ENCODE peak calls at places on chromosomes 7 and 10, in seven cellular contexts. P is GM23248, W is psoas muscle, V is spleen, U is dorsolateral prefrontal cortex, M is gastrocnemius medialis, I is transverse colon. E is an unnamed sample.

GRCh38 chr7:80415522-80415921 is 96.3 kb downstream of the GNAT3 start:
- DNase-seq in P (no peak), M (no peak), V (no peak), U (no peak), I (no peak), W (no peak), E (peak)

GRCh38 chr7:114419441-114420107 is 5.0 kb downstream of the FOXP2 start:
- DNase-seq in W (no peak), U (no peak), V (no peak), M (no peak), P (peak), I (no peak), E (no peak)

GRCh38 chr10:17415046-17415643 is 39.2 kb downstream of the ST8SIA6 start:
- DNase-seq in I (no peak), M (no peak), U (no peak), W (no peak), V (no peak), P (no peak), E (no peak)

GRCh38 chr7:151648429-151648828 is 128.7 kb upstream of the RHEB start:
- DNase-seq in M (no peak), V (no peak), U (no peak), P (peak), I (no peak), W (no peak), E (no peak)

GRCh38 chr10:100518761-100519241 is 860 bp downstream of the SEC31B start:
- DNase-seq in W (no peak), P (peak), M (peak), U (peak), I (peak), V (no peak), E (peak)

GRCh38 chr7:47358944-47359588 is 222.8 kb downstream of the TNS3 start:
- DNase-seq in I (peak), V (peak), M (no peak), U (no peak), W (no peak), P (no peak), E (no peak)

GRCh38 chr10:97689637-97690036 is 2.6 kb upstream of the AVPI1 start:
- DNase-seq in U (no peak), I (no peak), M (no peak), W (no peak), P (peak), V (peak), E (peak)

GRCh38 chr7:80386686-80387085 is 125.2 kb downstream of the GNAT3 start:
- DNase-seq in W (no peak), I (no peak), P (peak), V (no peak), M (no peak), U (no peak), E (peak)

GRCh38 chr7:111587126-111587525 is 24.8 kb upstream of the IMMP2L start:
- DNase-seq in V (no peak), P (no peak), M (no peak), W (no peak), I (no peak), U (no peak), E (no peak)

GRCh38 chr7:47337531-47337930 is 244.4 kb downstream of the TNS3 start:
- DNase-seq in U (peak), I (no peak), P (peak), V (peak), W (no peak), M (peak), E (no peak)

GRCh38 chr7:27157717-27158431 is 1.4 kb upstream of the HOXA7 start:
- DNase-seq in V (no peak), P (no peak), M (no peak), I (peak), W (peak), U (no peak), E (no peak)

GRCh38 chr10:7507887-7508726 is 97.3 kb upstream of the SFMBT2 start:
- DNase-seq in P (no peak), I (peak), V (peak), M (no peak), W (no peak), U (no peak), E (no peak)

GRCh38 chr10:128211953-128212727 is 85.9 kb upstream of the MKI67 start:
- DNase-seq in U (peak), I (peak), P (peak), W (peak), M (peak), V (peak), E (peak)

GRCh38 chr7:80542398-80542797 is 30.5 kb upstream of the GNAT3 start:
- DNase-seq in W (no peak), M (no peak), U (no peak), I (no peak), P (peak), V (no peak), E (peak)

GRCh38 chr7:8719102-8719501 is 285.7 kb downstream of the NXPH1 start:
- DNase-seq in W (no peak), M (no peak), V (no peak), I (no peak), U (no peak), P (no peak), E (no peak)

GRCh38 chr10:30862486-30862885 is 169.2 kb downstream of the ZNF438 start:
- DNase-seq in V (no peak), U (no peak), M (no peak), I (no peak), P (peak), W (no peak), E (no peak)

GRCh38 chr7:111025013-111025412 is 65.9 kb upstream of the LRRN3 start:
- DNase-seq in W (no peak), V (no peak), M (no peak), U (no peak), P (no peak), I (no peak), E (no peak)

GRCh38 chr7:137904826-137905225 is 58.1 kb upstream of the DGKI start:
- DNase-seq in U (no peak), I (no peak), M (no peak), V (no peak), W (no peak), P (no peak), E (no peak)

GRCh38 chr10:129365767-129366400 is 101.2 kb upstream of the MGMT start:
- DNase-seq in P (peak), V (peak), I (no peak), U (no peak), W (no peak), M (no peak), E (no peak)

GRCh38 chr10:15864419-15864818 is 4.1 kb upstream of the MINDY3 start:
- DNase-seq in V (no peak), M (no peak), P (no peak), I (no peak), U (no peak), W (no peak), E (no peak)

GRCh38 chr10:104429834-104430233 is 76.2 kb downstream of the CFAP58 start:
- DNase-seq in P (no peak), W (no peak), I (no peak), M (no peak), V (no peak), U (no peak), E (no peak)

DNA sequence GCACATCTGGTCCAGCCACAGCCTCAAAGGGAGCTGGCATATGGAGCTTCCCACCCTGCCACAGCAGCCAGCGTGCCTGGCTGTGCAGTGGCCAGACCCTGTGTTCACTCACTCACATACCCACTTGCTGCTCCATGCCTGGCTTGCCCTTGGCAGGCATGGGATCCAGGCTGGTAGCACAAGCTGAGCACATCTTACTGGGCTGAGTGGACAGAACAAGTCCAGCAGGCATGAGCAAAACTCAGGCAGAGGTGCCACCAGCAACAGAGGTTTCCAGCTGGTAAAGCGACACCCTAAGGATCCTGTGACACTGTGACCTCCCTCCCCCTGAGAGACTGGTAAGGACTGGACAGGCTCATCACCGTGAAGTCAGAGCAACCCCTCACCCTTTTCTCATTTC is 25.1 kb downstream of the SVIL start:
- DNase-seq in M (no peak), I (no peak), V (no peak), U (no peak), P (no peak), W (no peak), E (no peak)
- H3K27ac ChIP-seq in M (peak), I (peak), V (no peak), U (no peak), P (no peak), W (peak), E (no peak)

DNA sequence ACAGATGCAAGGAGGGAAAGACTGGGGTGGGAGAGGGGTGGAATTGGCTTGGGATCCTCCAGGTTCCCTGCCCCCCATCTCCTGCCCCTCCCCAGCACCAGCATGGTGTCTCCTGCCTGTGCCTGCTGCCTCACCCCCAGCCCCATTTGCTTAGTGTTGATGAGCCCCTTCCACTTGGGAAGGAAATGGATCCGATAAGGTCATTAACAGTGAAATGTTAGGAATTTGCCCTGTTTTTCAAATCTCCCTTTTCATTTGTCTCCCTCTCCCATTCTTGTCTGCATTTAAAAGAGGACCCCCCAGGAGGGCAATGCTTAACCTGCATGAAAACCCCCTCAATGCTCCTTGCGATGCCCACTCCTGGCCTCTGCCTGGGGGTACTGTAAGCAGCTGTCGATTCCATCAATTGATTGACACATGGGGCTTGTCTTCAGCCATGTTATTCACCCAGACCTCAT is 51.5 kb downstream of the HK1 start:
- DNase-seq in U (no peak), M (no peak), P (no peak), I (no peak), W (no peak), V (no peak), E (no peak)
- H3K27ac ChIP-seq in U (no peak), M (peak), P (no peak), I (no peak), W (peak), V (no peak), E (no peak)

GRCh38 chr7:124460053-124460445 is 305.5 kb downstream of the GPR37 start:
- DNase-seq in P (no peak), U (no peak), M (no peak), V (no peak), W (no peak), I (no peak), E (no peak)
- H3K27ac ChIP-seq in P (no peak), U (no peak), M (no peak), V (no peak), W (no peak), I (no peak), E (no peak)

DNA sequence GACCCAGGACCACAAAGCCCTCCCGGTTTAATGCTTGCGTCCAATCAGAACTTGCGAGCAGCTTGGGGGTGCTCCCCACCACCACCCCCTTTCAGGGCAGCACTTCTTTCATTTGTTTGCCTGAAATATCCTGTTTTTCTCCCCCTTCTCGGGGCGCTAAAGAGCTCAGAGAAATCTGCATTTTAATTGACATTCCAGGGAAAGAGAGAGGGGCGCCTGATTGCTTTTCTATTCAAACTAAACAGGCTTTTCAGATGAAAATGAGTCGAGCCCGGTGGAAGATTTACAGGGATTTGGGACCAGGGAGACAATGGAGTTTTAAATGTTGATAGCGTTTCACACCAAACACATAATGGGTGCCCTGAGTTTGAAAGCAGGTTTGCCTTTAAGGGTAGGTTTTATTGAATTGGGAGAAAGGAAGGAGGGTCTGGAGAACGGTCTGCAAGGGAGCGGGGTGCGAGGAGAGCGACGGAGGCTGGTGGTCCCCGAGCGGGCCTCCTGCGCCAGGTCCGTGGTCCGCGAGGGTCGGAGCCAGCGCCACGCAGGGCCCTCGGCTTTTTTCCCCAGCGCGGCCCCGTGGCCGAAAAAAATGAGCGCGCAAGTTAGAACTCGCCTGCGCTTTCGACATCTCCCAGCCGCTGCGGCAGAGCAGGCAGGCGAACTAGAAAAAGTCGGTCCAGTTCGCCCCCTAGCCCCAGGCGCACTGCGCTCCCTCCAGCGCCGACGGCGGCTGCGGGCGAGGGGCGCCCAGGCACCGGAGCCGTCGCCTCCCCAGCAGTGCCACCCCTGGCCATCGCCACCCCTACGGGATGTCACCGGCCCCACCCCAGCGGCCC is 1.4 kb downstream of the FGFR2 start:
- DNase-seq in W (no peak), I (peak), P (peak), M (no peak), V (no peak), U (no peak), E (peak)
- H3K27ac ChIP-seq in W (no peak), I (peak), P (no peak), M (no peak), V (no peak), U (peak), E (peak)

E was measured in mammary epithelial cell.